ENCODE peak calls at places on chromosomes 13 and 19, in seven cellular contexts. T, R, M, U, D, F and P are unnamed samples.

GRCh38 chr13:28641600-28641926 is 17.4 kb upstream of the POMP start:
- DNase-seq in T (no peak), R (no peak), M (no peak), U (no peak), D (no peak), F (no peak), P (no peak)

GRCh38 chr19:14767466-14767971 is 10.8 kb downstream of the ADGRE2 start:
- DNase-seq in T (no peak), R (no peak), M (no peak), U (no peak), D (no peak), F (no peak), P (no peak)

GRCh38 chr19:42253245-42254082 is 1.5 kb downstream of the ERF start:
- DNase-seq in T (peak), R (peak), M (peak), U (no peak), D (peak), F (peak), P (peak)

GRCh38 chr13:49859568-49859967 is 67.1 kb upstream of the KPNA3 start:
- DNase-seq in T (peak), R (peak), M (no peak), U (peak), D (peak), F (no peak), P (no peak)

GRCh38 chr19:14556662-14557188 is 15.1 kb downstream of the NDUFB7 start:
- DNase-seq in T (peak), R (peak), M (peak), U (peak), D (peak), F (peak), P (peak)

GRCh38 chr19:15934332-15935078 is at the start of gene CYP4F11:
- DNase-seq in T (no peak), R (peak), M (no peak), U (no peak), D (peak), F (no peak), P (no peak)

GRCh38 chr19:1154731-1155351 is 19.2 kb downstream of the SBNO2 start:
- DNase-seq in T (peak), R (peak), M (no peak), U (peak), D (peak), F (no peak), P (no peak)

GRCh38 chr13:100131863-100132574 is 43.1 kb downstream of the PCCA start:
- DNase-seq in T (peak), R (peak), M (no peak), U (peak), D (peak), F (no peak), P (no peak)

GRCh38 chr13:37811441-37811840 is 58.1 kb downstream of the TRPC4 start:
- DNase-seq in T (peak), R (no peak), M (no peak), U (no peak), D (no peak), F (no peak), P (no peak)

GRCh38 chr13:89554801-89555200 is 1792.7 kb upstream of the MIR17HG start:
- DNase-seq in T (no peak), R (no peak), M (no peak), U (no peak), D (no peak), F (no peak), P (no peak)

GRCh38 chr13:92804346-92804745 is 422.3 kb upstream of the GPC6 start:
- DNase-seq in T (peak), R (no peak), M (no peak), U (no peak), D (no peak), F (no peak), P (no peak)

GRCh38 chr13:51814825-51815650 is 11.1 kb upstream of the DHRS12 start:
- DNase-seq in T (peak), R (peak), M (peak), U (no peak), D (peak), F (peak), P (peak)

GRCh38 chr19:16541526-16542044 is 652 bp downstream of the CHERP start:
- DNase-seq in T (peak), R (no peak), M (peak), U (no peak), D (no peak), F (peak), P (no peak)

GRCh38 chr19:4566402-4567051 is 7.0 kb upstream of the SEMA6B start:
- DNase-seq in T (no peak), R (no peak), M (no peak), U (no peak), D (no peak), F (no peak), P (no peak)

GRCh38 chr19:8192227-8192820 is 16.8 kb upstream of the CERS4 start:
- DNase-seq in T (no peak), R (no peak), M (no peak), U (no peak), D (no peak), F (peak), P (no peak)

GRCh38 chr19:31539386-31539785 is 190.2 kb upstream of the TSHZ3 start:
- DNase-seq in T (no peak), R (no peak), M (no peak), U (no peak), D (no peak), F (no peak), P (no peak)

GRCh38 chr13:46160474-46161066 is 21.4 kb downstream of the LCP1 start:
- DNase-seq in T (peak), R (no peak), M (peak), U (peak), D (peak), F (peak), P (no peak)

GRCh38 chr13:99495478-99496321 is 5.6 kb upstream of the TM9SF2 start:
- DNase-seq in T (no peak), R (no peak), M (no peak), U (no peak), D (no peak), F (no peak), P (no peak)

GRCh38 chr19:17871878-17872250 is at the start of gene SLC5A5:
- DNase-seq in T (no peak), R (no peak), M (no peak), U (no peak), D (no peak), F (peak), P (no peak)

GRCh38 chr13:65090191-65090590 is 2139.9 kb downstream of the PCDH9 start:
- DNase-seq in T (no peak), R (no peak), M (no peak), U (no peak), D (no peak), F (no peak), P (no peak)

GRCh38 chr13:99123101-99124045 is 77.3 kb upstream of the UBAC2 start:
- DNase-seq in T (peak), R (no peak), M (no peak), U (no peak), D (no peak), F (no peak), P (no peak)

GRCh38 chr19:11225172-11225571 is 14.2 kb upstream of the ANGPTL8 start:
- DNase-seq in T (no peak), R (peak), M (no peak), U (no peak), D (no peak), F (no peak), P (no peak)

GRCh38 chr13:44451109-44451508 is 77.5 kb downstream of the SERP2 start:
- DNase-seq in T (peak), R (no peak), M (no peak), U (no peak), D (no peak), F (no peak), P (no peak)

GRCh38 chr19:17686592-17687042 is 1.5 kb downstream of the UNC13A start:
- DNase-seq in T (no peak), R (peak), M (peak), U (no peak), D (peak), F (peak), P (no peak)

GRCh38 chr19:24062222-24062621 is 24.8 kb upstream of the ZNF254 start:
- DNase-seq in T (peak), R (no peak), M (no peak), U (no peak), D (no peak), F (no peak), P (no peak)

GRCh38 chr13:111915104-111915551 is 151.8 kb upstream of the SOX1 start:
- DNase-seq in T (no peak), R (no peak), M (no peak), U (no peak), D (no peak), F (no peak), P (no peak)

GRCh38 chr19:35223084-35223790 is 5.3 kb downstream of the FAM187B start:
- DNase-seq in T (no peak), R (no peak), M (no peak), U (no peak), D (peak), F (no peak), P (no peak)

GRCh38 chr13:88005188-88005587 is 334.0 kb downstream of the SLITRK5 start:
- DNase-seq in T (no peak), R (no peak), M (no peak), U (no peak), D (no peak), F (no peak), P (no peak)

GRCh38 chr13:99431927-99432636 is 69.2 kb upstream of the TM9SF2 start:
- DNase-seq in T (no peak), R (no peak), M (no peak), U (no peak), D (no peak), F (no peak), P (no peak)

GRCh38 chr19:11626252-11626651 is 29.0 kb downstream of the ZNF627 start:
- DNase-seq in T (no peak), R (no peak), M (no peak), U (no peak), D (no peak), F (no peak), P (no peak)

GRCh38 chr13:32021785-32022184 is 9.8 kb upstream of the FRY start:
- DNase-seq in T (no peak), R (no peak), M (no peak), U (no peak), D (no peak), F (no peak), P (no peak)

GRCh38 chr13:32023698-32024097 is 7.9 kb upstream of the FRY start:
- DNase-seq in T (no peak), R (no peak), M (no peak), U (no peak), D (no peak), F (no peak), P (no peak)

GRCh38 chr13:32024750-32025149 is 6.8 kb upstream of the FRY start:
- DNase-seq in T (no peak), R (no peak), M (no peak), U (no peak), D (no peak), F (peak), P (no peak)

GRCh38 chr13:32022292-32022691 is 9.3 kb upstream of the FRY start:
- DNase-seq in T (no peak), R (no peak), M (no peak), U (no peak), D (no peak), F (no peak), P (no peak)

GRCh38 chr13:32023096-32023495 is 8.5 kb upstream of the FRY start:
- DNase-seq in T (no peak), R (no peak), M (no peak), U (no peak), D (no peak), F (no peak), P (no peak)
- TF ChIP-seq CTCF in T (no peak), R (no peak), M (no peak), U (no peak), D (no peak), F (no peak), P (no peak)

DNA sequence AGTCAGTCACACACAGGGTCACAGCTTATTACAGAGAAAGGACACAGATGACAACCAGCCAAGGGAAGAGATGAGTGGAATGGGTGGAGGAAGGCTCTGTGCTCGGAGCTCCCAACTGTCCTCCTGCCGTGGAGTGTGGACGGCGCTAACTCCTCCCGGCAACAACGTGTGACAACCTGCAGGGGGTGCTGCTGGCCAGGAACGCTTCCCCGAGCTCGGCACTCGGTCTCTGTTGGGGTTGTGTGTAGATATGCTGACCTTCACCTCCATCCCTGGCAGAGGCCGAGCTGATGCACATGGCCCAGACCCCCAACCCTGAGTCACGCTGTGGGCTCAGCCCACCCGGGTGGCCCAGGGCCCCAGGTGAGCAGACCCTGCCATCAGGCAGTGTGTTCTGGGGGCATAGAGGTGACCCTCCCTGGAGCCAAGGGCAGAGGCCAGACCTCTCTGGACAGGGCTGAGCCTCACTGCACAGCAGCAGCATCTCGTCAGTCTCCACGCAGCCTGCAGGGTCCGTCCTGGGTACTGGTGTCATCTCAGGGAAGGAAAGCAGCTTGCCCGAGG is 14.1 kb downstream of the ZNF444 start:
- DNase-seq in T (no peak), R (peak), M (peak), U (no peak), D (peak), F (peak), P (no peak)
- TF ChIP-seq CTCF in T (peak), R (peak), M (peak), U (no peak), D (peak), F (peak), P (peak)

GRCh38 chr13:30671271-30671815 is 53.6 kb downstream of the USPL1 start:
- DNase-seq in T (no peak), R (no peak), M (no peak), U (no peak), D (no peak), F (no peak), P (no peak)

GRCh38 chr13:30679483-30680330 is 55.6 kb upstream of the ALOX5AP start:
- DNase-seq in T (peak), R (no peak), M (peak), U (peak), D (peak), F (peak), P (no peak)

GRCh38 chr13:30681489-30682242 is 53.7 kb upstream of the ALOX5AP start:
- DNase-seq in T (peak), R (no peak), M (no peak), U (peak), D (no peak), F (no peak), P (no peak)

GRCh38 chr13:30673669-30674521 is 56.2 kb downstream of the USPL1 start:
- DNase-seq in T (peak), R (peak), M (peak), U (peak), D (peak), F (peak), P (peak)

GRCh38 chr13:30676672-30677071 is 58.7 kb upstream of the ALOX5AP start:
- DNase-seq in T (peak), R (no peak), M (no peak), U (no peak), D (peak), F (peak), P (no peak)
- TF ChIP-seq CTCF in T (peak), R (no peak), M (no peak), U (peak), D (peak), F (peak), P (peak)

GRCh38 chr19:3550947-3551807 is 6.2 kb downstream of the MFSD12 start:
- DNase-seq in T (no peak), R (no peak), M (no peak), U (no peak), D (no peak), F (no peak), P (no peak)
- TF ChIP-seq CTCF in T (no peak), R (no peak), M (no peak), U (no peak), D (no peak), F (no peak), P (no peak)

GRCh38 chr19:49453013-49453756 is at the start of gene ALDH16A1:
- DNase-seq in T (peak), R (peak), M (peak), U (peak), D (peak), F (peak), P (peak)

GRCh38 chr19:49450405-49450804 is 1.2 kb downstream of the PIH1D1 start:
- DNase-seq in T (no peak), R (no peak), M (no peak), U (no peak), D (no peak), F (no peak), P (no peak)

GRCh38 chr19:49448432-49448786 is 3.2 kb downstream of the PIH1D1 start:
- DNase-seq in T (no peak), R (no peak), M (no peak), U (no peak), D (no peak), F (no peak), P (no peak)

GRCh38 chr19:49453757-49454248 is 778 bp downstream of the ALDH16A1 start:
- DNase-seq in T (no peak), R (no peak), M (no peak), U (no peak), D (no peak), F (no peak), P (no peak)

GRCh38 chr19:49451430-49452181 is at the start of gene PIH1D1:
- DNase-seq in T (peak), R (peak), M (peak), U (peak), D (peak), F (peak), P (peak)
- TF ChIP-seq CTCF in T (no peak), R (no peak), M (no peak), U (peak), D (no peak), F (no peak), P (peak)

GRCh38 chr19:12994701-12995595 is at the start of gene NFIX:
- DNase-seq in T (peak), R (peak), M (peak), U (no peak), D (no peak), F (peak), P (peak)
- TF ChIP-seq CTCF in T (no peak), R (no peak), M (no peak), U (no peak), D (no peak), F (no peak), P (no peak)

GRCh38 chr19:46852830-46853229 is 2.2 kb upstream of the AP2S1 start:
- DNase-seq in T (no peak), R (no peak), M (no peak), U (no peak), D (no peak), F (no peak), P (no peak)

GRCh38 chr19:46860125-46860845 is 512 bp upstream of the ARHGAP35 start:
- DNase-seq in T (peak), R (peak), M (peak), U (peak), D (peak), F (peak), P (peak)

GRCh38 chr19:46859637-46860124 is 1.1 kb upstream of the ARHGAP35 start:
- DNase-seq in T (peak), R (peak), M (no peak), U (no peak), D (peak), F (no peak), P (no peak)

GRCh38 chr19:46860846-46861690 is at the start of gene ARHGAP35:
- DNase-seq in T (no peak), R (peak), M (no peak), U (peak), D (no peak), F (peak), P (no peak)

DNA sequence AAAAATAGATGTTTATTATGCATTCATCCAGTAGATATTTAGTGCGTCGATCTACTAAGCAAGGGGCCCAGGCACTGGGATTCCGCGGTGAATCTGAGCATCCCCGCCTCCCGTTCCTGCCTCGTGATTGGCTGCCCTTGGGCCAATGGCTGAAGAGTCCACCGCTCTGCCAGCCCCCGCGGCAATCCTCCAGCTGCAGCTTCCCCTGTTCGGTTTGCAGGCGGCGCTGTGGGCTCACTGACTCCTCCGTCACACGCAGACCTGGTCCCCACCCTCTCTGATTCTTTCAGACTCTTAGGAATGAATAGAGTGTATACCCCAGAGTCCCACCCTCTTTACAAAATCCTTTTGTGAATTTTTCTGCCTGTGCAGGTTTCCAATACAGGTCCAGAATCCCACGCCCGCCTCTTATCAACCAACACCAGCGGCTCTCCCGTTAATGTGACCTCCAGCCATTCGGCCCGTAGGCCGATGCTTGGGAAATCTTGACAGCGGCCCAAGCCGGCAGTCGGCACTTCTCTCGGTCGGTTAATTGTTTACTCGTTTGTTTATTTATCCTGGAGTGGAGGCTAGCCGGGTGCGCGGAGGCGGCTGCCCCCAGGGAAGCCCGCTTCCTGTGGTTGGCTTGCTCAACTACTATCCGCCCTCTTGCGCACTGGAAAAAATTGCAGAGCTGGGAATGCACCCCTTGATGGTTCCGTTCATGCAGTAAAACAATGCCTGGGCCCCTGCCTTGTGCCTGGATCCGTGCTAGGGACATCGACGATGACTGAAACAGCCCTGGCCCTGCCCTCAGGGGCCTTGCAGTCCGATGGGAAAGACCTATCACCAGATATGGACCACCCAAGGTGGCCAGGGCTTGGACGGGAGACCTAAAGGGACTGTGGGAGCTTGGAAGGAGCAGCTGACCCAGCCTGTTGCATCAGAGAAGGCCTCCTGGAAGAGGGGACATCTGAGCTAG is 4.5 kb upstream of the ARHGAP35 start:
- DNase-seq in T (peak), R (peak), M (peak), U (peak), D (peak), F (peak), P (peak)
- TF ChIP-seq CTCF in T (peak), R (peak), M (no peak), U (peak), D (peak), F (peak), P (peak)

GRCh38 chr13:32790731-32791130 is 204.5 kb downstream of the PDS5B start:
- DNase-seq in T (no peak), R (no peak), M (no peak), U (no peak), D (peak), F (peak), P (no peak)
- TF ChIP-seq CTCF in T (peak), R (no peak), M (peak), U (no peak), D (no peak), F (peak), P (no peak)